ENCODE peak calls at places on chromosomes 5 and 9, in nine cellular contexts. X is activated gamma-delta T cell treated with Interleukin-2 at 50 U/mL for 16 hours; C is CD8-positive, alpha-beta T cell; E is choroid plexus epithelial cell; Q is Caco-2; S is RWPE1; D is renal cortical epithelial cell; U is T-cell; O is prostate gland. Y is an unnamed sample.

GRCh38 chr5:112436139-112436538 is 17.1 kb upstream of the EPB41L4A start:
- DNase-seq in X (no peak), C (no peak), E (no peak), Q (no peak), S (no peak), D (no peak), U (no peak), O (no peak), Y (no peak)

GRCh38 chr5:10910261-10910660 is 149.2 kb upstream of the DAP start:
- DNase-seq in X (no peak), C (no peak), E (no peak), Q (no peak), S (no peak), D (no peak), U (no peak), O (no peak), Y (no peak)

GRCh38 chr5:168661593-168662485 is 82.7 kb upstream of the PANK3 start:
- DNase-seq in X (no peak), C (no peak), E (no peak), Q (no peak), S (no peak), D (no peak), U (no peak), O (no peak), Y (no peak)

GRCh38 chr5:94360382-94360781 is 258.0 kb downstream of the KIAA0825 start:
- DNase-seq in X (no peak), C (no peak), E (no peak), Q (no peak), S (no peak), D (no peak), U (no peak), O (no peak), Y (no peak)

GRCh38 chr9:134384811-134385479 is 58.7 kb downstream of the RXRA start:
- DNase-seq in X (no peak), C (no peak), E (no peak), Q (no peak), S (no peak), D (no peak), U (no peak), O (no peak), Y (no peak)

GRCh38 chr9:134564431-134565170 is 77.0 kb upstream of the COL5A1 start:
- DNase-seq in X (no peak), C (no peak), E (peak), Q (no peak), S (no peak), D (no peak), U (no peak), O (no peak), Y (peak)

GRCh38 chr5:54663876-54664275 is 146.3 kb downstream of the SNX18 start:
- DNase-seq in X (no peak), C (no peak), E (peak), Q (no peak), S (peak), D (peak), U (no peak), O (no peak), Y (peak)

GRCh38 chr5:9924614-9925013 is 294.5 kb upstream of the TAS2R1 start:
- DNase-seq in X (no peak), C (no peak), E (peak), Q (no peak), S (peak), D (peak), U (no peak), O (no peak), Y (peak)

GRCh38 chr9:100667448-100667847 is 89.6 kb downstream of the CAVIN4 start:
- DNase-seq in X (no peak), C (no peak), E (no peak), Q (no peak), S (no peak), D (no peak), U (no peak), O (no peak), Y (no peak)

GRCh38 chr5:95892784-95893354 is 68.8 kb downstream of the ELL2 start:
- DNase-seq in X (no peak), C (no peak), E (peak), Q (peak), S (peak), D (peak), U (no peak), O (no peak), Y (peak)

GRCh38 chr5:96079075-96079474 is 117.4 kb upstream of the ELL2 start:
- DNase-seq in X (no peak), C (no peak), E (peak), Q (no peak), S (peak), D (peak), U (no peak), O (no peak), Y (peak)

GRCh38 chr5:135543151-135543818 is 7.5 kb upstream of the NEUROG1 start:
- DNase-seq in X (no peak), C (no peak), E (no peak), Q (no peak), S (no peak), D (no peak), U (no peak), O (no peak), Y (no peak)

GRCh38 chr5:56161927-56162326 is 71.2 kb downstream of the ANKRD55 start:
- DNase-seq in X (no peak), C (no peak), E (no peak), Q (no peak), S (no peak), D (peak), U (no peak), O (no peak), Y (no peak)

GRCh38 chr5:176700239-176700847 is 53.1 kb downstream of the TSPAN17 start:
- DNase-seq in X (no peak), C (no peak), E (peak), Q (no peak), S (no peak), D (peak), U (no peak), O (no peak), Y (peak)

Y was measured in cardiac fibroblast.